ENCODE peak calls at places on chromosomes 11 and 22, in four cellular contexts. One of them, this sample, is unnamed.

GRCh38 chr11:29518389-29519174 is 498.2 kb downstream of the KCNA4 start:
- DNase-seq in sigmoid colon: no peak
- DNase-seq in ascending aorta: no peak
- DNase-seq in pancreas: no peak
- DNase-seq in this sample: no peak

GRCh38 chr22:20531404-20532181 is 24.2 kb downstream of the MED15 start:
- DNase-seq in sigmoid colon: peak
- DNase-seq in ascending aorta: peak
- DNase-seq in pancreas: peak
- DNase-seq in this sample: peak

GRCh38 chr11:27705873-27706820 is 5.9 kb upstream of the BDNF start:
- DNase-seq in sigmoid colon: no peak
- DNase-seq in ascending aorta: no peak
- DNase-seq in pancreas: no peak
- DNase-seq in this sample: peak

GRCh38 chr22:37680191-37680851 is 4.9 kb downstream of the LGALS1 start:
- DNase-seq in sigmoid colon: no peak
- DNase-seq in ascending aorta: no peak
- DNase-seq in pancreas: no peak
- DNase-seq in this sample: no peak

GRCh38 chr11:10418259-10418949 is 36.7 kb upstream of the AMPD3 start:
- DNase-seq in sigmoid colon: no peak
- DNase-seq in ascending aorta: no peak
- DNase-seq in pancreas: no peak
- DNase-seq in this sample: no peak

GRCh38 chr22:50694766-50695420 is 22.3 kb downstream of the SHANK3 start:
- DNase-seq in sigmoid colon: peak
- DNase-seq in ascending aorta: peak
- DNase-seq in pancreas: no peak
- DNase-seq in this sample: no peak

GRCh38 chr11:64621283-64622019 is 30.4 kb downstream of the SLC22A12 start:
- DNase-seq in sigmoid colon: no peak
- DNase-seq in ascending aorta: no peak
- DNase-seq in pancreas: no peak
- DNase-seq in this sample: no peak

GRCh38 chr11:113951487-113951886 is 23.4 kb upstream of the HTR3A start:
- DNase-seq in sigmoid colon: no peak
- DNase-seq in ascending aorta: no peak
- DNase-seq in pancreas: no peak
- DNase-seq in this sample: no peak

GRCh38 chr11:34826384-34826726 is 89.8 kb downstream of the APIP start:
- DNase-seq in sigmoid colon: no peak
- DNase-seq in ascending aorta: no peak
- DNase-seq in pancreas: no peak
- DNase-seq in this sample: no peak

GRCh38 chr22:36885474-36885873 is 24.7 kb downstream of the NCF4 start:
- DNase-seq in sigmoid colon: no peak
- DNase-seq in ascending aorta: no peak
- DNase-seq in pancreas: no peak
- DNase-seq in this sample: no peak

GRCh38 chr11:14578551-14578956 is 58.4 kb upstream of the PSMA1 start:
- DNase-seq in sigmoid colon: no peak
- DNase-seq in ascending aorta: no peak
- DNase-seq in pancreas: no peak
- DNase-seq in this sample: peak

GRCh38 chr11:73140213-73141030 is 1.7 kb downstream of the FCHSD2 start:
- DNase-seq in sigmoid colon: no peak
- DNase-seq in ascending aorta: peak
- DNase-seq in pancreas: peak
- DNase-seq in this sample: peak

GRCh38 chr11:45288395-45288794 is 2.3 kb upstream of the SYT13 start:
- DNase-seq in sigmoid colon: no peak
- DNase-seq in ascending aorta: no peak
- DNase-seq in pancreas: no peak
- DNase-seq in this sample: no peak
- TF ChIP-seq CTCF in sigmoid colon: no peak
- TF ChIP-seq CTCF in ascending aorta: no peak
- TF ChIP-seq CTCF in pancreas: no peak
- TF ChIP-seq CTCF in this sample: no peak

GRCh38 chr22:18071968-18072310 is 5.9 kb upstream of the PEX26 start:
- DNase-seq in sigmoid colon: no peak
- DNase-seq in ascending aorta: no peak
- DNase-seq in pancreas: no peak
- DNase-seq in this sample: no peak

GRCh38 chr22:18068991-18069390 is 8.8 kb upstream of the PEX26 start:
- DNase-seq in sigmoid colon: no peak
- DNase-seq in ascending aorta: no peak
- DNase-seq in pancreas: no peak
- DNase-seq in this sample: no peak

GRCh38 chr22:18068381-18068988 is 9.3 kb upstream of the PEX26 start:
- DNase-seq in sigmoid colon: no peak
- DNase-seq in ascending aorta: peak
- DNase-seq in pancreas: no peak
- DNase-seq in this sample: no peak

GRCh38 chr22:18070041-18070440 is 7.7 kb upstream of the PEX26 start:
- DNase-seq in sigmoid colon: no peak
- DNase-seq in ascending aorta: no peak
- DNase-seq in pancreas: no peak
- DNase-seq in this sample: no peak

GRCh38 chr22:18070556-18071306 is 7.1 kb upstream of the PEX26 start:
- DNase-seq in sigmoid colon: no peak
- DNase-seq in ascending aorta: no peak
- DNase-seq in pancreas: no peak
- DNase-seq in this sample: no peak
- TF ChIP-seq CTCF in sigmoid colon: no peak
- TF ChIP-seq CTCF in ascending aorta: no peak
- TF ChIP-seq CTCF in pancreas: no peak
- TF ChIP-seq CTCF in this sample: no peak

DNA sequence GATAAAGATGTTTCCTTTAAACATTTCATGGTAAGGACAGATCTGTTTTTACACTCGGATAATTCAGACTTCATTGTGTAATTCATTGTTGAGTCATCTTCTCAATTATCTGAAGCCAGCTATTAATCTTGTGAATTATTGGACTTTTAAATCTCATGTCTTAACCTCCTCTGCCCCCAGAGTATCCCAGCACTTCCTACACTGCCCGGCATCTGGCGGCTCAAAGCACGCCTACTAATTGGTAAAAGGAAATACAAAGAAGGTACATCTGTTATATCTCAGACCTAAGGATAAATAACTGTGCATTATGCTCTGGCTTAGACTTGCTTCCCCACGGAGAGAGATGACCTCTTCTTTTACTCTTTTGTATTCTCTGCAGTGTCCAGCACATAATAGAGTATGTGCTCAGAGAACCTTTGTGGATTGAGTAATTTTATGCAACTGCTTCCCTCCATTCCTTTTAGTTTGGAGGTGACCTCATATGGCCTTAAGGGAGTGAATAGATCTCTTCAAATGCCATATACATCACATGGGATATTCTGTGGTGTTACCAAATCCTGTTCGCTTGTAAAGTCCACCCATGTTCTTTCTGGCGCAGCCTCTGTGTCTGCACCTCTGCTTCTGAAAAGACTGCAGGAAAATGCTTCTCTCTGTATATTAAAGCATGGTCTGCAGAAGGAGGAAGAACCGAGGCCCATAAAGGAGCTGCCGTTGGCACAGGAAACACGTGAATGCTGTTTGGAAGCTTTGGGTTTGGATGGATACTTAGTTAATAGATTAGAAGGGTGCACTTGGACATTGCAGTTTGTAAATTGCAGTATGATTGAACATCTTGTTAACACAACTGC is 125.7 kb upstream of the SORL1-AS1 start:
- DNase-seq in sigmoid colon: no peak
- DNase-seq in ascending aorta: no peak
- DNase-seq in pancreas: no peak
- DNase-seq in this sample: no peak
- TF ChIP-seq CTCF in sigmoid colon: no peak
- TF ChIP-seq CTCF in ascending aorta: no peak
- TF ChIP-seq CTCF in pancreas: no peak
- TF ChIP-seq CTCF in this sample: no peak

GRCh38 chr11:123238297-123238696 is 43.2 kb upstream of the CLMP start:
- DNase-seq in sigmoid colon: peak
- DNase-seq in ascending aorta: peak
- DNase-seq in pancreas: no peak
- DNase-seq in this sample: no peak

GRCh38 chr11:123233978-123234340 is 38.9 kb upstream of the CLMP start:
- DNase-seq in sigmoid colon: no peak
- DNase-seq in ascending aorta: no peak
- DNase-seq in pancreas: no peak
- DNase-seq in this sample: no peak

GRCh38 chr11:123235117-123235686 is 40.2 kb upstream of the CLMP start:
- DNase-seq in sigmoid colon: peak
- DNase-seq in ascending aorta: peak
- DNase-seq in pancreas: peak
- DNase-seq in this sample: peak

GRCh38 chr11:123233280-123233977 is 38.4 kb upstream of the CLMP start:
- DNase-seq in sigmoid colon: no peak
- DNase-seq in ascending aorta: no peak
- DNase-seq in pancreas: no peak
- DNase-seq in this sample: no peak

DNA sequence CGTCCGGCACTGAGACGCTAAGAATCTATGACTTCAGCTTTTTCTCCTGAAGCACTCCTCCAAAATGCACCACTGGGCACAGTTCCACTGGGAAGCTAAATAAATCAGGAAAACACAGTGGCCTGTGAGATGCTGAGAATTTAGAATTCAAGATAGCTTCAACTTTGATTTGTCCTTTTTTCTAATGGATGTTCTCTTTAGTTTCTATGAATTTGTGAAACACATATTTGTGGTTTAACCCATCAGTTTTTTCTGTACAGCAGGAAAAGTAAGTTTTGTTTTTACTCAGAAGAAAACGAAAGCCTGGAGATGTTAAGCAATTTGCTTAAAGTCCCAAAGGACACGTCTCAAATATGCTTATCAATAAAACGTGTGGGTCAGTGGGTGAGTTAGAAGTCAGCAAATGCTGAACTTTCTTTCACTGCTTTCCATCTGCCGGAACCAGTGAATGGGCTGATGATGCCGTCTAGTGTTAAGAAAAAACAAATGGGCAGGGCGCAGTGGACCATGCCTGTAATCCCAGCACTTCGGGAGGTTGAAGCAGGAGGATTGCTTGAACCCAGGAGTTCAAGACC is 40.7 kb upstream of the CLMP start:
- DNase-seq in sigmoid colon: peak
- DNase-seq in ascending aorta: peak
- DNase-seq in pancreas: no peak
- DNase-seq in this sample: no peak
- TF ChIP-seq CTCF in sigmoid colon: no peak
- TF ChIP-seq CTCF in ascending aorta: no peak
- TF ChIP-seq CTCF in pancreas: no peak
- TF ChIP-seq CTCF in this sample: no peak

GRCh38 chr11:62428871-62429601 is 10.2 kb downstream of the SCGB1A1 start:
- DNase-seq in sigmoid colon: no peak
- DNase-seq in ascending aorta: no peak
- DNase-seq in pancreas: no peak
- DNase-seq in this sample: no peak

GRCh38 chr11:62430350-62430749 is 11.5 kb downstream of the SCGB1A1 start:
- DNase-seq in sigmoid colon: no peak
- DNase-seq in ascending aorta: no peak
- DNase-seq in pancreas: no peak
- DNase-seq in this sample: no peak

GRCh38 chr11:62433141-62433543 is 14.3 kb downstream of the SCGB1A1 start:
- DNase-seq in sigmoid colon: no peak
- DNase-seq in ascending aorta: no peak
- DNase-seq in pancreas: no peak
- DNase-seq in this sample: no peak

GRCh38 chr11:62432695-62433094 is 13.9 kb downstream of the SCGB1A1 start:
- DNase-seq in sigmoid colon: no peak
- DNase-seq in ascending aorta: no peak
- DNase-seq in pancreas: peak
- DNase-seq in this sample: peak

GRCh38 chr11:62431171-62431895 is 12.5 kb downstream of the SCGB1A1 start:
- DNase-seq in sigmoid colon: no peak
- DNase-seq in ascending aorta: no peak
- DNase-seq in pancreas: no peak
- DNase-seq in this sample: no peak
- TF ChIP-seq CTCF in sigmoid colon: no peak
- TF ChIP-seq CTCF in ascending aorta: no peak
- TF ChIP-seq CTCF in pancreas: no peak
- TF ChIP-seq CTCF in this sample: no peak

GRCh38 chr11:70944636-70945035 is 307.7 kb downstream of the SHANK2 start:
- DNase-seq in sigmoid colon: no peak
- DNase-seq in ascending aorta: no peak
- DNase-seq in pancreas: no peak
- DNase-seq in this sample: no peak
- TF ChIP-seq CTCF in sigmoid colon: no peak
- TF ChIP-seq CTCF in ascending aorta: no peak
- TF ChIP-seq CTCF in pancreas: no peak
- TF ChIP-seq CTCF in this sample: no peak

GRCh38 chr11:112620621-112621394 is 340.4 kb upstream of the NCAM1 start:
- DNase-seq in sigmoid colon: no peak
- DNase-seq in ascending aorta: no peak
- DNase-seq in pancreas: peak
- DNase-seq in this sample: peak

GRCh38 chr11:112617089-112617407 is 344.2 kb upstream of the NCAM1 start:
- DNase-seq in sigmoid colon: no peak
- DNase-seq in ascending aorta: no peak
- DNase-seq in pancreas: no peak
- DNase-seq in this sample: no peak

GRCh38 chr11:112616292-112617088 is 344.7 kb upstream of the NCAM1 start:
- DNase-seq in sigmoid colon: no peak
- DNase-seq in ascending aorta: no peak
- DNase-seq in pancreas: no peak
- DNase-seq in this sample: no peak

GRCh38 chr11:112617977-112618829 is 343.0 kb upstream of the NCAM1 start:
- DNase-seq in sigmoid colon: no peak
- DNase-seq in ascending aorta: no peak
- DNase-seq in pancreas: no peak
- DNase-seq in this sample: no peak

GRCh38 chr11:112619106-112619505 is 342.1 kb upstream of the NCAM1 start:
- DNase-seq in sigmoid colon: no peak
- DNase-seq in ascending aorta: no peak
- DNase-seq in pancreas: no peak
- DNase-seq in this sample: no peak
- TF ChIP-seq CTCF in sigmoid colon: no peak
- TF ChIP-seq CTCF in ascending aorta: no peak
- TF ChIP-seq CTCF in pancreas: no peak
- TF ChIP-seq CTCF in this sample: no peak

This sample was measured in Calu3.